ENCODE peak calls at places on chromosomes 7 and 10, in eight cellular contexts. U, I, W, E, N, O, A and H are unnamed samples.

GRCh38 chr7:128266891-128267839 is 26.1 kb downstream of the LEP start:
- DNase-seq in U (no peak), I (no peak), W (peak), E (peak), N (no peak), O (peak), A (no peak), H (no peak)

GRCh38 chr7:13042605-13043236 is 355.3 kb downstream of the ARL4A start:
- DNase-seq in U (no peak), I (no peak), W (no peak), E (no peak), N (no peak), O (peak), A (no peak), H (no peak)

GRCh38 chr10:103941801-103942200 is 23.8 kb upstream of the STN1 start:
- DNase-seq in U (no peak), I (no peak), W (no peak), E (no peak), N (no peak), O (no peak), A (no peak), H (no peak)

GRCh38 chr10:117226813-117227451 is 14.0 kb upstream of the SLC18A2 start:
- DNase-seq in U (no peak), I (peak), W (peak), E (peak), N (no peak), O (peak), A (no peak), H (no peak)

GRCh38 chr10:50554995-50555568 is 68.7 kb downstream of the SGMS1 start:
- DNase-seq in U (no peak), I (no peak), W (peak), E (no peak), N (no peak), O (no peak), A (no peak), H (no peak)

GRCh38 chr7:100483101-100483727 is 513 bp upstream of the NYAP1 start:
- DNase-seq in U (peak), I (peak), W (peak), E (peak), N (peak), O (peak), A (peak), H (no peak)

GRCh38 chr7:139720705-139721231 is 57.0 kb downstream of the HIPK2 start:
- DNase-seq in U (no peak), I (no peak), W (no peak), E (no peak), N (no peak), O (no peak), A (no peak), H (no peak)

GRCh38 chr10:125148021-125148439 is 12.3 kb downstream of the CTBP2 start:
- DNase-seq in U (no peak), I (no peak), W (no peak), E (no peak), N (no peak), O (no peak), A (no peak), H (no peak)

GRCh38 chr7:135774284-135774683 is 25.7 kb upstream of the FAM180A start:
- DNase-seq in U (no peak), I (no peak), W (peak), E (no peak), N (no peak), O (peak), A (no peak), H (no peak)

GRCh38 chr10:104109908-104110662 is 11.9 kb upstream of the SFR1 start:
- DNase-seq in U (no peak), I (no peak), W (no peak), E (no peak), N (no peak), O (peak), A (no peak), H (no peak)

GRCh38 chr10:78149193-78149592 is 115.5 kb downstream of the RPS24 start:
- DNase-seq in U (no peak), I (no peak), W (peak), E (no peak), N (no peak), O (no peak), A (no peak), H (no peak)

GRCh38 chr10:31358688-31359330 is 39.8 kb downstream of the ZEB1 start:
- DNase-seq in U (no peak), I (no peak), W (no peak), E (no peak), N (no peak), O (no peak), A (no peak), H (no peak)

GRCh38 chr7:11343818-11344413 is 370.2 kb downstream of the PHF14 start:
- DNase-seq in U (peak), I (peak), W (peak), E (peak), N (no peak), O (peak), A (peak), H (no peak)

GRCh38 chr7:41880107-41880506 is 177.2 kb upstream of the INHBA start:
- DNase-seq in U (no peak), I (no peak), W (peak), E (no peak), N (no peak), O (peak), A (no peak), H (no peak)

GRCh38 chr7:128201067-128201689 is 39.9 kb upstream of the LEP start:
- DNase-seq in U (no peak), I (no peak), W (peak), E (no peak), N (no peak), O (no peak), A (no peak), H (no peak)

GRCh38 chr10:98403812-98404504 is 11.0 kb downstream of the PYROXD2 start:
- DNase-seq in U (no peak), I (no peak), W (no peak), E (no peak), N (no peak), O (no peak), A (no peak), H (no peak)